ENCODE peak calls at places on chromosomes 2 and 18, in eight cellular contexts. B, I, Y, A, H, P, X and Q are unnamed samples.

GRCh38 chr2:129710670-129711495 is 268.6 kb upstream of the RAB6C start:
- DNase-seq in P (no peak), H (no peak), B (no peak), I (no peak), Y (no peak), A (no peak), X (no peak), Q (no peak)

GRCh38 chr2:128356127-128356526 is 37.5 kb upstream of the HS6ST1 start:
- DNase-seq in Y (no peak), A (no peak), P (no peak), I (no peak), X (no peak), B (no peak), H (no peak), Q (no peak)

GRCh38 chr2:174610243-174610995 is 12.8 kb upstream of the WIPF1 start:
- DNase-seq in A (no peak), Y (no peak), P (no peak), X (no peak), H (peak), B (no peak), I (no peak), Q (no peak)

GRCh38 chr2:38377501-38378258 is 607 bp upstream of the ATL2 start:
- DNase-seq in X (no peak), H (peak), I (no peak), B (no peak), P (no peak), A (peak), Y (no peak), Q (no peak)

GRCh38 chr2:224909885-224910517 is 132.3 kb downstream of the DOCK10 start:
- DNase-seq in I (no peak), X (no peak), H (peak), Y (no peak), B (no peak), A (peak), P (no peak), Q (no peak)

GRCh38 chr2:197804758-197805597 is 585 bp downstream of the PLCL1 start:
- DNase-seq in I (no peak), P (peak), A (no peak), X (no peak), B (peak), H (no peak), Y (no peak), Q (no peak)

GRCh38 chr2:208511016-208511415 is 104.4 kb downstream of the PTH2R start:
- DNase-seq in H (no peak), Y (no peak), A (no peak), I (no peak), X (no peak), P (no peak), B (no peak), Q (no peak)

GRCh38 chr2:168439536-168439935 is 16.5 kb upstream of the CERS6 start:
- DNase-seq in A (no peak), X (no peak), H (no peak), I (no peak), B (no peak), Y (no peak), P (no peak), Q (no peak)

GRCh38 chr2:205989291-205990071 is 96.5 kb downstream of the INO80D start:
- DNase-seq in P (no peak), I (no peak), X (no peak), Y (no peak), B (no peak), A (no peak), H (no peak), Q (no peak)

GRCh38 chr2:55917117-55917516 is 6.5 kb downstream of the EFEMP1 start:
- DNase-seq in I (no peak), X (no peak), B (no peak), H (no peak), Y (no peak), P (no peak), A (no peak), Q (no peak)

GRCh38 chr2:170236639-170237037 is 58.7 kb downstream of the MYO3B start:
- DNase-seq in X (no peak), P (no peak), H (no peak), I (no peak), Y (no peak), B (no peak), A (no peak), Q (no peak)

GRCh38 chr18:7021994-7022840 is 95.4 kb downstream of the LAMA1 start:
- DNase-seq in B (no peak), I (no peak), Y (no peak), P (no peak), A (peak), H (peak), X (peak), Q (no peak)

GRCh38 chr2:31202833-31203232 is 14.5 kb downstream of the CAPN14 start:
- DNase-seq in H (no peak), X (no peak), A (no peak), Y (no peak), I (no peak), P (no peak), B (no peak), Q (no peak)

GRCh38 chr2:51027968-51028367 is 4.0 kb downstream of the NRXN1 start:
- DNase-seq in P (peak), B (no peak), H (no peak), Y (no peak), A (no peak), I (no peak), X (no peak), Q (no peak)

GRCh38 chr2:237568121-237568660 is 1.8 kb downstream of the PRLH start:
- DNase-seq in A (no peak), B (no peak), I (no peak), X (no peak), H (no peak), P (no peak), Y (no peak), Q (no peak)

GRCh38 chr2:1588994-1589611 is 155.2 kb downstream of the PXDN start:
- DNase-seq in X (no peak), Y (no peak), P (peak), H (no peak), I (no peak), B (no peak), A (peak), Q (no peak)

GRCh38 chr2:231642631-231643493 is 50.2 kb downstream of the TEX44 start:
- DNase-seq in Y (peak), A (peak), H (peak), B (no peak), P (peak), I (peak), X (peak), Q (no peak)